ENCODE peak calls at places on chromosomes 7 and 10, in seven cellular contexts. P, J, B, G, R, S and A are unnamed samples.
A peak's percentile ranks its signal among the peaks of the same experiment; 100 is the strongest.

GRCh38 chr10:114970515-114970914 is 32.5 kb downstream of the TRUB1 start:
- DNase-seq in P (no peak), J (no peak), B (no peak), G (peak; percentile 8), R (no peak), S (peak; percentile 69), A (no peak)

GRCh38 chr7:85135931-85136330 is 50.9 kb downstream of the SEMA3D start:
- DNase-seq in P (peak; percentile 16), J (no peak), B (no peak), G (peak; percentile 77), R (no peak), S (no peak), A (no peak)

GRCh38 chr10:52759154-52759553 is 13.4 kb downstream of the MBL2 start:
- DNase-seq in P (no peak), J (no peak), B (no peak), G (no peak), R (no peak), S (no peak), A (no peak)

GRCh38 chr10:70328987-70329386 is 45.2 kb upstream of the NPFFR1 start:
- DNase-seq in P (no peak), J (no peak), B (no peak), G (peak; percentile 28), R (no peak), S (no peak), A (no peak)

GRCh38 chr10:70997236-70997635 is 108.9 kb upstream of the PCBD1 start:
- DNase-seq in P (no peak), J (no peak), B (no peak), G (no peak), R (no peak), S (no peak), A (no peak)

GRCh38 chr10:88156341-88156740 is 292.9 kb downstream of the PTEN start:
- DNase-seq in P (no peak), J (no peak), B (no peak), G (peak; percentile 92), R (no peak), S (no peak), A (no peak)

GRCh38 chr10:61286695-61287094 is 166.5 kb downstream of the TMEM26 start:
- DNase-seq in P (no peak), J (no peak), B (no peak), G (no peak), R (no peak), S (no peak), A (no peak)

GRCh38 chr7:105204953-105205352 is 183.8 kb downstream of the SRPK2 start:
- DNase-seq in P (no peak), J (no peak), B (no peak), G (no peak), R (no peak), S (no peak), A (no peak)

GRCh38 chr10:93458821-93459257 is 23.3 kb downstream of the MYOF start:
- DNase-seq in P (peak; percentile 100), J (peak; percentile 55), B (peak; percentile 76), G (peak; percentile 100), R (peak; percentile 91), S (peak; percentile 90), A (peak; percentile 98)

GRCh38 chr10:74249865-74250264 is 98.8 kb downstream of the ADK start:
- DNase-seq in P (no peak), J (no peak), B (no peak), G (peak; percentile 62), R (no peak), S (no peak), A (no peak)

GRCh38 chr10:74244807-74245206 is 93.8 kb downstream of the ADK start:
- DNase-seq in P (no peak), J (no peak), B (no peak), G (no peak), R (no peak), S (no peak), A (no peak)

GRCh38 chr10:74246495-74246894 is 95.5 kb downstream of the ADK start:
- DNase-seq in P (no peak), J (no peak), B (no peak), G (no peak), R (no peak), S (no peak), A (no peak)

GRCh38 chr10:74243067-74243466 is 92.0 kb downstream of the ADK start:
- DNase-seq in P (no peak), J (no peak), B (no peak), G (no peak), R (no peak), S (no peak), A (no peak)

DNA sequence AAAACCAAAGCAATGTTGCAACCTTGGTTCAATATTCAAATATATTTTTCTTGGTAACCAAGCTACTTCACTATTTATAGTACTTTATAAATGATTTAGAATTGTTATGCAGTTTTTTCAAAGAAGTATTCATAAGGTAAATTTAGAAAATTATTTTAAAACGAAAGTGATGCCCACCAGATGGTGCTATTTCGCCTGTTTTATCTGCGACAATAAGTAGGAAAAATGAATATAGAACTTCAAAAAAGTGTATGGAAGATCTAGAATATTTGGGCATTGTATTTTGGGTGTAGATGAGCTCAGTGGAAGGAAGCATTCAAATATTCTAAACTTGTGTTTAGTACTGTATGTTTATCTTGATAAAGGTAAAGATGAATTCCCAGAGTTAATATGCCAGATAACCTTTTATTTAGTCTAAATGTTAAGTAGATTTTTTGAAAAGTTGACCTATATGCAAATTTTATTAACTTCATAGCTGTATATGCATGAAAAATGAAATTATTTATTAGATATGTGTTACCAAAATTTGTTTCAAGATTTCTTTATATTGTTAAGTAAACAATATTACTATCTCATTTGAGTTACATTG is 93.2 kb downstream of the ADK start:
- DNase-seq in P (no peak), J (no peak), B (no peak), G (peak; percentile 73), R (no peak), S (no peak), A (peak; percentile 34)
- TF ChIP-seq CTCF in P (peak; percentile 44), J (peak; percentile 73), B (peak; percentile 56), G (peak; percentile 63), R (peak; percentile 85), S (peak; percentile 80), A (peak; percentile 31)

GRCh38 chr10:132509506-132510173 is 27.9 kb upstream of the INPP5A start:
- DNase-seq in P (no peak), J (no peak), B (peak; percentile 10), G (no peak), R (no peak), S (peak; percentile 30), A (no peak)

GRCh38 chr10:132507467-132507955 is 30.1 kb upstream of the INPP5A start:
- DNase-seq in P (no peak), J (no peak), B (no peak), G (no peak), R (no peak), S (no peak), A (no peak)

GRCh38 chr10:132507956-132508490 is 29.6 kb upstream of the INPP5A start:
- DNase-seq in P (no peak), J (no peak), B (no peak), G (no peak), R (no peak), S (peak; percentile 24), A (no peak)

GRCh38 chr10:132510174-132510611 is 27.4 kb upstream of the INPP5A start:
- DNase-seq in P (no peak), J (no peak), B (no peak), G (no peak), R (no peak), S (peak; percentile 26), A (no peak)

DNA sequence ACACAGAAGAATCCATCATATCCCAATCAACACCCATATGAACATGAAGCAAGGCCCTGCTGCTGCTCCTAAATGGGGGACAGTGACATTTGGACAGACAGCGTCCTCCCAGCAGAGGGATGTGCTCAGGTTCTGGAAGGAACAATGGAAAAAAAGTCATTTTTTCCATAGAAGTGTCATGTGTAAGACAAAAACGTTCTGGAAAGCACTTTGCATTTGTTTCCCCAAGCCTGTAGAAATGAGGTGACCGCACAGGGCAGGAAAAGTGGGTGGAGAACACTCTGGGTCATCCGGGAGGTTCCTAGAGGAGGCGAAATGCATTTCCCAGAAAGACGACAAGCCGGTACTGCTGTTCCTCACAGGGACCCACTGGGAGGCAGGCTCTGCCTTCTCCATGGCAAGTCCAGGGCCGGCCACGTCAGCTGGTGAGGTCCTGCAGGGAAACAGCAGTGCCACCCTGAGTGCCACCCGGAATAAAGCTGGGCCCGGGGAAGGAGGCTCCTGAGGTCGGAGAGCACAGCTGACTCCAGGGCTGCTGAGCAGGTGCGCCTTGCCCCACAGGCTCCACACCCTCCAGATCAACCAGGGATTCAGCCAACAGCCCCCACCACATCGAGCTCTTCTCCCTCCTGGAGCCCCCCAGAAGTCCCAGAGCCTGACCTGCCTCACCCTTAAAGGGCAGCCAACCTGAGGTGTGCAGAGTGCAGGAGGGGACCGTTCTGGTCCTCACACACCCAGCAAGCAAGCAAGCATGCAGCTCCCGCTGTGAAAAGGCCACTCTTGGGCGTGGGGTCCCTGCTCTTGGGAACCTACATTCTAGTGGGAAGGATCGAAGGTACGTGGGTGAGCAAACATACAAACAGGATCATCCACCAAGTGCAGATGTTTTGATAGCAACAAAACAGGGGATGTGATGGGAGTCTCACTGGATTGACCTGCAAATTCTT is 28.8 kb upstream of the INPP5A start:
- DNase-seq in P (no peak), J (no peak), B (peak; percentile 85), G (no peak), R (no peak), S (peak; percentile 48), A (no peak)
- TF ChIP-seq CTCF in P (no peak), J (no peak), B (peak; percentile 67), G (peak; percentile 10), R (no peak), S (no peak), A (peak; percentile 7)

GRCh38 chr10:32207544-32207943 is 139.4 kb downstream of the EPC1 start:
- DNase-seq in P (no peak), J (peak; percentile 33), B (peak; percentile 66), G (peak; percentile 28), R (peak; percentile 51), S (peak; percentile 85), A (no peak)

GRCh38 chr10:32210306-32211045 is 136.5 kb downstream of the EPC1 start:
- DNase-seq in P (no peak), J (no peak), B (peak; percentile 24), G (peak; percentile 59), R (peak; percentile 75), S (peak; percentile 63), A (no peak)

GRCh38 chr10:32205666-32206065 is 141.3 kb downstream of the EPC1 start:
- DNase-seq in P (no peak), J (no peak), B (no peak), G (peak; percentile 44), R (no peak), S (no peak), A (no peak)

DNA sequence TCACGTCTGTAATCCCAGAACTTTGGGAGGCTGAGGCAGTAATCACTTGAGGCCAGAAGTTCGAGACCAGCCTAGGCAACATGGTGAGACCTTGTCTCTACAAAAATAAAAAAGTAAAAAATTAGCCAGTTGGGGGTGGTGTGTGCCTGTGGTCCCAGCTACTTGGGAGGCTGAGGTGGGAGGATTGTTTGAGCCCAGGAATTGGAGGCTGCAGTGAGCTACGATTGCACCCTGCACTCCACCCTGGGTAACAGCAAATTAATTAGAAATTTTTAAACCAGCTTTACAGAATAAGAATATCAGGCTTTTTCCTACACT is 136.0 kb downstream of the EPC1 start:
- DNase-seq in P (no peak), J (no peak), B (no peak), G (no peak), R (no peak), S (no peak), A (no peak)
- TF ChIP-seq CTCF in P (no peak), J (peak; percentile 4), B (no peak), G (no peak), R (no peak), S (no peak), A (no peak)

DNA sequence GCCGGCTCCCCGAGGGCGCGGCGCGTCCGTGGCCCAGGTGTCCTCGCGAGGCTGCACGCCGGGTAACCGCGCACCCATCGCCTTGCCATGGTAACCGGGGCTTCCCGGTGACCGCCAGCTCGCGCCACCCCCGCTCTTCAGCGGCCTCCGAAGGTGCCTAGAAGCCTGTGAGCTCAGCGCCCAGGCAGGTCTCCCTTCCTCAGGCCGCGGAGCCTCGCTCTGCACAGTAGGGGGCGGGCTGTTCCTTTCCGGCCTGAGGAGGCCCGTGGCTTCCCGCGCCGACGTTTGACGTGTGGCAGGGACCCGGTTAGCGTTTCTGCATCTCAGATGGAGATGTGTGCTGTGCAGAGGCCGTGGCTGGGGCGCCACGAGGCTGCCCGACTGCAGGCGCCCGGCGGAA is 117.1 kb downstream of the DYNC2I1 start:
- DNase-seq in P (no peak), J (no peak), B (peak; percentile 40), G (no peak), R (no peak), S (peak; percentile 89), A (no peak)
- TF ChIP-seq CTCF in P (peak; percentile 17), J (peak; percentile 54), B (peak; percentile 34), G (no peak), R (no peak), S (peak; percentile 72), A (peak; percentile 18)